ENCODE peak calls at places on chromosome 7, in four cellular contexts. H, R, W and L are unnamed samples.

GRCh38 chr7:139823855-139824670 is 5.0 kb upstream of the TBXAS1 start:
- DNase-seq in H (no peak), R (no peak), W (no peak), L (no peak)

GRCh38 chr7:144546795-144547194 is 143.3 kb upstream of the NOBOX start:
- DNase-seq in H (no peak), R (no peak), W (no peak), L (no peak)

GRCh38 chr7:91913612-91914011 is 27.1 kb upstream of the AKAP9 start:
- DNase-seq in H (no peak), R (no peak), W (no peak), L (no peak)

GRCh38 chr7:42454006-42454405 is 217.0 kb upstream of the GLI3 start:
- DNase-seq in H (no peak), R (no peak), W (no peak), L (no peak)

GRCh38 chr7:145411066-145411465 is 575.2 kb upstream of the TPK1 start:
- DNase-seq in H (no peak), R (no peak), W (no peak), L (no peak)

GRCh38 chr7:26227987-26228386 is 26.4 kb downstream of the CBX3 start:
- DNase-seq in H (no peak), R (no peak), W (no peak), L (no peak)

GRCh38 chr7:27132214-27132613 is 1.7 kb upstream of the HOXA4 start:
- DNase-seq in H (no peak), R (no peak), W (no peak), L (no peak)

GRCh38 chr7:143171697-143172096 is 11.5 kb upstream of the TAS2R39 start:
- DNase-seq in H (no peak), R (no peak), W (no peak), L (no peak)

GRCh38 chr7:40469481-40469880 is 334.7 kb downstream of the SUGCT start:
- DNase-seq in H (no peak), R (no peak), W (no peak), L (no peak)

GRCh38 chr7:12423355-12423994 is 19.8 kb upstream of the VWDE start:
- DNase-seq in H (no peak), R (no peak), W (no peak), L (no peak)

GRCh38 chr7:151468214-151469023 is 28.5 kb upstream of the CRYGN start:
- DNase-seq in H (no peak), R (no peak), W (no peak), L (no peak)

GRCh38 chr7:38052786-38053185 is 125.3 kb upstream of the STARD3NL start:
- DNase-seq in H (no peak), R (peak), W (no peak), L (no peak)

GRCh38 chr7:29996321-29996720 is 6.7 kb upstream of the SCRN1 start:
- DNase-seq in H (no peak), R (no peak), W (no peak), L (no peak)

GRCh38 chr7:132742152-132742551 is 165.9 kb upstream of the PLXNA4 start:
- DNase-seq in H (peak), R (no peak), W (no peak), L (no peak)

GRCh38 chr7:348962-349755 is 59.2 kb downstream of the FOXL3 start:
- DNase-seq in H (peak), R (no peak), W (no peak), L (no peak)

GRCh38 chr7:27933691-27934565 is 194.0 kb downstream of the TAX1BP1 start:
- DNase-seq in H (no peak), R (no peak), W (no peak), L (no peak)

GRCh38 chr7:45454771-45455170 is 119.4 kb upstream of the ADCY1 start:
- DNase-seq in H (no peak), R (no peak), W (no peak), L (no peak)

GRCh38 chr7:109950821-109951601 is 1139.9 kb upstream of the LRRN3 start:
- DNase-seq in H (no peak), R (no peak), W (no peak), L (no peak)

GRCh38 chr7:109945820-109946518 is 1145.0 kb upstream of the LRRN3 start:
- DNase-seq in H (no peak), R (no peak), W (no peak), L (no peak)

GRCh38 chr7:109950256-109950655 is 1140.7 kb upstream of the LRRN3 start:
- DNase-seq in H (no peak), R (no peak), W (no peak), L (no peak)
- TF ChIP-seq EP300 in H (no peak), R (no peak), W (no peak), L (no peak)

DNA sequence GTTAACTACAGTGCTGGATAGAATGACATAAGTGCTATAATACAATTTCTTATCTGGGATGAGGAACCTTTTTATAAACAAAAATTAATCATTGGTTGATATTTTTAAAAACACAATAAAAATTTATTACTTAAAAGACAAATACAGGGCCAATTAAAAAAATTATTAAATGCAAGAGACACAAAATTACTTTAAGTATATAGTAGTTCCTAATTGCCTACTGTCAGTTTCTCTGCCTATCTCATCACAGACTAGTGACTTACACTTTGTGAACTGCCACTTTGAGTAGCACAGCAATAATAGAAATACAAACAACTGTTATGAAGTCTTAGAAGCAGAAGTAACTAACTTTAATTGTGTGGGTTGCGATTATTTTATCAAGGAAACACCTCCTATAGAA is 8.4 kb downstream of the TES start:
- DNase-seq in H (no peak), R (no peak), W (no peak), L (no peak)
- H3K4me3 ChIP-seq in H (no peak), R (no peak), W (no peak), L (no peak)

DNA sequence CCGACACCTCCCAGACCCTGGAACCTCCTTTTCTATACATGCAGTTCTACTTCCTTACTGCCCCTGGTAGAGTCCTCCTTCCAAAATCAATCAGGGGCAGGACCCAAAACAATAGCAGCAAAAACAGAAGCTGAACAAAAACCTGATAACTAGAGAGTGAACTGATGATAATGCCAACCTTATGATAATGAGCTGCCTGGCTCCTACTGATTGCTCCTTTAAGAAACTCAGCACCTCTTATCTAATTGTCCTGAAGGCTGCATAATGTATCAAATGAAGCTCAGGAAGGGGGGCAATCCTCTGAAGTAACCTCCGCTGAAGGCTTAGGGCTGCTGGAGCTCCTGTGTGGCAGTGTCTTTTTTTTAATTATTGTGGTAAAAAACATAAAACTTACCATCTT is 257.0 kb downstream of the PHTF2 start:
- DNase-seq in H (no peak), R (no peak), W (no peak), L (no peak)
- TF ChIP-seq EP300 in H (no peak), R (no peak), W (no peak), L (no peak)

GRCh38 chr7:4737300-4737699 is 38.1 kb upstream of the AP5Z1 start:
- DNase-seq in H (no peak), R (no peak), W (no peak), L (no peak)
- H3K4me3 ChIP-seq in H (no peak), R (no peak), W (no peak), L (no peak)

GRCh38 chr7:70695804-70696104 is 436.2 kb upstream of the GALNT17 start:
- DNase-seq in H (no peak), R (peak), W (no peak), L (no peak)

GRCh38 chr7:70700055-70700934 is 431.6 kb upstream of the GALNT17 start:
- DNase-seq in H (no peak), R (no peak), W (no peak), L (no peak)

GRCh38 chr7:70696139-70696782 is 435.7 kb upstream of the GALNT17 start:
- DNase-seq in H (no peak), R (peak), W (no peak), L (no peak)

GRCh38 chr7:70700935-70701425 is 431.0 kb upstream of the GALNT17 start:
- DNase-seq in H (no peak), R (no peak), W (no peak), L (no peak)

DNA sequence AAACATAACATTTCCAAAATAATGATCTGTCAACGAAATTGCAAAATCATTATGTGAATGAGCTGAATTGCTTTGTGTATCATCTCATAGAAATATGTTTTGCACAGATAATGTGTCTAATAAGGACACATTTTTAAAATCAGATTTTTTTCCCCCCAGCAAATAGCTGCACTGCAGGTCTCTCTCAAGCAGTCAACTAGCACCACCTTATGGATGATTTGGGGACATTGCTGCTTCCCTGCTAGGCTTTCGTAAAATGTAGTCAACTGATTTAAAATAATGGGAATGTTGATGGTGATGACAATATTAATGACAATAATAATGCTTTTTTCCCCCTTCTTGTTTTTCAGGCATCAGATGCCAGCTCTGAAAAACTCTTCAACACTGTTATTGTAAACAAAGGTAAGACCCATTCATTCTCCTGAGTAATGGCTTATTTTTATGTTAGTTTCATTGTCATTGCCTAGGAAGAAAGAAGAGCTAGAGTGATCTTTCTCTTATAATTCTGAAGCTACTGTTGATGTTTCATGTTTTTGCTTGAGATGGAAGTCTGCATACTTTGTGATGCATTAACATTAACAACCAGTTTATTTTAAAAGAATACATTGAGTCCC is 433.6 kb upstream of the GALNT17 start:
- DNase-seq in H (no peak), R (peak), W (no peak), L (no peak)
- TF ChIP-seq EP300 in H (no peak), R (no peak), W (no peak), L (no peak)

GRCh38 chr7:51316262-51316665 is 345 bp downstream of the COBL start:
- DNase-seq in H (peak), R (peak), W (no peak), L (peak)
- H3K4me3 ChIP-seq in H (peak), R (peak), W (peak), L (peak)

DNA sequence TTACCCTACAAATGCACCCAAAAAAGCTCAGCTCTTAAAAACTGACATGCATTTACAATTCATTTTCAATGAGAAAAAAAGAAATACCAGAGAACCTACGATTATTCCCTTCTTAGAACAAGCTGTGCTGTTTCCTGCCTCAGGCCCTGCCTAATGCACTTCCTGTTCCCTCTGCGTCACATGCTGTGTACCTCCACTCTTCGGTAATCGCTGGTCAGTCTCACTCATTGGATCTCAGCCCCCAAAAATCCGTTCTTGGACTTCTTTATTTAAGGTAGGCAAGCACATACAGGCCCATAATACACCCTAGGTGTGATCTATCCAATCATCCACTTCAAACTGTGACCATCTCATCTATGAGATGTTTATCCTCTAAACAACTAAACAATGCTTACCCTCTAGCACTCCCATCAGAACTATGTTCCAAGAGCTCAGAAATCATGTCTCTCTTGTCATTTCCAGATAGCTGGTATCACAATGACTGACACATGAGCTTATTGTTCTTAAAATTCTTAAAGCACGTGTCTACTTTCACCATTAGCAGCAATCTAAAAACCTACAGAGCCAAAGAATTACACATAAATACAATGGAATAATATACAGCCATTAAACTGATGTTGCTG is 83.9 kb downstream of the CADPS2 start:
- DNase-seq in H (no peak), R (no peak), W (no peak), L (no peak)
- TF ChIP-seq EP300 in H (no peak), R (no peak), W (no peak), L (no peak)

DNA sequence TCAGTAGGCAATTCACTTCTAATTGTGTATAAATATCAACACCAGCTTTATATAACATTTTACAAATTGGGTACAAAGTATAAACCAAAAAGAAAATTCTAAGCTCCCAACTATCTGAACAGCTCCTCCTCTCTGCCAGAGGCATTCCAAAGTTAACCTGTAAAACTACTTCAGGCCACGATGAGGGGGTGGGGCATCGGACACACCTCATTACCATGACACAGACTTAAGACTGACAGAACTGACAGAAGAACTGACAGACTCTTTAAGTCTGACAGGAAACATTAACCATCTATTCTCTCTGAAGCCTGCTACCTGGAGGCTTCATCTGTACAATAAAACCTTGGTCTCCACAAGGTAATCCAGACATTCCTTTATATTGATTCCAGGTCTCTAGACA is 12.3 kb downstream of the ESYT2 start:
- DNase-seq in H (peak), R (no peak), W (no peak), L (no peak)
- H3K4me3 ChIP-seq in H (no peak), R (no peak), W (no peak), L (peak)

DNA sequence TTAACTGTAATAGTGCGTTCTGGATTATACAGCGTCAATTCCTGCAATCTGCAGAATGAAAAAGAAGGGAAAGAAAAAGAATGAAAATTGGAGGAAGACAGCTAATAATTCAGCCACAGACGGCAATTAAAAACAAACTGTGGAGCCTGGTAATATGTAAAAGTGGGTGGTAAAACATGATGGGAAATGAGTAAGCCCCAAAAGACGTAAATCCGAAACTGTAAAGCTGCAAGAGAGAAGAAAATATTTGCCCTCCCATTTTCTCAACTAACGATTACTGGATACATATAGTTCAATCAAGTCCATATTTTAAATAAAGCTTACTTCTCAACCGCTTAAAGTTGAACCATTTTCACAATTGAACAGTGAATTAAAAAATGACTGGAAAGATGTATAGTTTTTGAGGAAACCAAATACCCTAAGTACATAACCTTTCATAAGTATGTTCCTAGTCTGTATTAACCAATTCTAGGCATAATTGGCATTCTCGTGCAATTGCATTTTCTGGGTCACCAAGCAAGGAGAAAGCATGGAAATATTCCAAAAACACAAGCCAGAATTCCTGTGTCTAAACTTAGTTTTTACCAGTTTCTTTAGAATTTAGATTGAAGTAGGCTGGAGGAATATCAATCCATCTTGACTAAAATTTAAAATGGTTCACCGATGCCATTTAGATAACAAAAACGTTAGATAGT is 44.8 kb downstream of the MALSU1 start:
- DNase-seq in H (no peak), R (no peak), W (no peak), L (no peak)
- TF ChIP-seq EP300 in H (no peak), R (no peak), W (no peak), L (no peak)